ENCODE peak calls at places on chromosomes 2 and 18, in six cellular contexts. One of them, this sample, is unnamed.

GRCh38 chr2:134572996-134573395 is 145.8 kb downstream of the TMEM163 start:
- DNase-seq in EL: no peak
- DNase-seq in HS-5: no peak
- DNase-seq in GM23338: no peak
- DNase-seq in KBM-7: no peak
- DNase-seq in stimulated activated naive CD8-positive, alpha-beta T cell treated with anti-CD3 and anti-CD28 coated beads, Interleukin-15, Interleukin-2, amounts not matched to agents 100 U/mL and 50 U/mL, for 24 hours: no peak
- DNase-seq in this sample: no peak

GRCh38 chr2:82837588-82838304 is 1621.3 kb downstream of the SUCLG1 start:
- DNase-seq in EL: peak
- DNase-seq in HS-5: peak
- DNase-seq in GM23338: no peak
- DNase-seq in KBM-7: no peak
- DNase-seq in stimulated activated naive CD8-positive, alpha-beta T cell treated with anti-CD3 and anti-CD28 coated beads, Interleukin-15, Interleukin-2, amounts not matched to agents 100 U/mL and 50 U/mL, for 24 hours: no peak
- DNase-seq in this sample: no peak

GRCh38 chr18:30465131-30465530 is 577.4 kb downstream of the DSC3 start:
- DNase-seq in EL: no peak
- DNase-seq in HS-5: no peak
- DNase-seq in GM23338: no peak
- DNase-seq in KBM-7: no peak
- DNase-seq in stimulated activated naive CD8-positive, alpha-beta T cell treated with anti-CD3 and anti-CD28 coated beads, Interleukin-15, Interleukin-2, amounts not matched to agents 100 U/mL and 50 U/mL, for 24 hours: no peak
- DNase-seq in this sample: no peak

GRCh38 chr2:96819101-96819875 is 3.2 kb downstream of the CNNM3 start:
- DNase-seq in EL: no peak
- DNase-seq in HS-5: no peak
- DNase-seq in GM23338: no peak
- DNase-seq in KBM-7: no peak
- DNase-seq in stimulated activated naive CD8-positive, alpha-beta T cell treated with anti-CD3 and anti-CD28 coated beads, Interleukin-15, Interleukin-2, amounts not matched to agents 100 U/mL and 50 U/mL, for 24 hours: no peak
- DNase-seq in this sample: no peak

GRCh38 chr2:226114436-226114835 is 685.2 kb downstream of the IRS1 start:
- DNase-seq in EL: peak
- DNase-seq in HS-5: no peak
- DNase-seq in GM23338: no peak
- DNase-seq in KBM-7: no peak
- DNase-seq in stimulated activated naive CD8-positive, alpha-beta T cell treated with anti-CD3 and anti-CD28 coated beads, Interleukin-15, Interleukin-2, amounts not matched to agents 100 U/mL and 50 U/mL, for 24 hours: no peak
- DNase-seq in this sample: no peak

GRCh38 chr2:128206245-128206644 is 112.4 kb downstream of the HS6ST1 start:
- DNase-seq in EL: no peak
- DNase-seq in HS-5: no peak
- DNase-seq in GM23338: no peak
- DNase-seq in KBM-7: no peak
- DNase-seq in stimulated activated naive CD8-positive, alpha-beta T cell treated with anti-CD3 and anti-CD28 coated beads, Interleukin-15, Interleukin-2, amounts not matched to agents 100 U/mL and 50 U/mL, for 24 hours: no peak
- DNase-seq in this sample: no peak

GRCh38 chr18:76461148-76461547 is 33.9 kb downstream of the ZNF516 start:
- DNase-seq in EL: no peak
- DNase-seq in HS-5: no peak
- DNase-seq in GM23338: no peak
- DNase-seq in KBM-7: no peak
- DNase-seq in stimulated activated naive CD8-positive, alpha-beta T cell treated with anti-CD3 and anti-CD28 coated beads, Interleukin-15, Interleukin-2, amounts not matched to agents 100 U/mL and 50 U/mL, for 24 hours: no peak
- DNase-seq in this sample: no peak

GRCh38 chr2:227377461-227378351 is 1.4 kb downstream of the TM4SF20 start:
- DNase-seq in EL: peak
- DNase-seq in HS-5: no peak
- DNase-seq in GM23338: peak
- DNase-seq in KBM-7: no peak
- DNase-seq in stimulated activated naive CD8-positive, alpha-beta T cell treated with anti-CD3 and anti-CD28 coated beads, Interleukin-15, Interleukin-2, amounts not matched to agents 100 U/mL and 50 U/mL, for 24 hours: no peak
- DNase-seq in this sample: no peak

GRCh38 chr2:164910091-164910899 is 45.0 kb downstream of the SLC38A11 start:
- DNase-seq in EL: peak
- DNase-seq in HS-5: no peak
- DNase-seq in GM23338: peak
- DNase-seq in KBM-7: peak
- DNase-seq in stimulated activated naive CD8-positive, alpha-beta T cell treated with anti-CD3 and anti-CD28 coated beads, Interleukin-15, Interleukin-2, amounts not matched to agents 100 U/mL and 50 U/mL, for 24 hours: no peak
- DNase-seq in this sample: no peak

GRCh38 chr2:68428746-68429145 is 38.3 kb downstream of the FBXO48 start:
- DNase-seq in EL: no peak
- DNase-seq in HS-5: no peak
- DNase-seq in GM23338: no peak
- DNase-seq in KBM-7: no peak
- DNase-seq in stimulated activated naive CD8-positive, alpha-beta T cell treated with anti-CD3 and anti-CD28 coated beads, Interleukin-15, Interleukin-2, amounts not matched to agents 100 U/mL and 50 U/mL, for 24 hours: no peak
- DNase-seq in this sample: no peak

GRCh38 chr18:76788571-76789317 is 33.6 kb upstream of the ZNF236 start:
- DNase-seq in EL: no peak
- DNase-seq in HS-5: no peak
- DNase-seq in GM23338: no peak
- DNase-seq in KBM-7: no peak
- DNase-seq in stimulated activated naive CD8-positive, alpha-beta T cell treated with anti-CD3 and anti-CD28 coated beads, Interleukin-15, Interleukin-2, amounts not matched to agents 100 U/mL and 50 U/mL, for 24 hours: no peak
- DNase-seq in this sample: no peak

GRCh38 chr2:119367472-119368099 is 809 bp downstream of the DBI start:
- DNase-seq in EL: peak
- DNase-seq in HS-5: no peak
- DNase-seq in GM23338: peak
- DNase-seq in KBM-7: peak
- DNase-seq in stimulated activated naive CD8-positive, alpha-beta T cell treated with anti-CD3 and anti-CD28 coated beads, Interleukin-15, Interleukin-2, amounts not matched to agents 100 U/mL and 50 U/mL, for 24 hours: peak
- DNase-seq in this sample: no peak

GRCh38 chr2:233476651-233477547 is 89.7 kb downstream of the USP40 start:
- DNase-seq in EL: no peak
- DNase-seq in HS-5: no peak
- DNase-seq in GM23338: no peak
- DNase-seq in KBM-7: no peak
- DNase-seq in stimulated activated naive CD8-positive, alpha-beta T cell treated with anti-CD3 and anti-CD28 coated beads, Interleukin-15, Interleukin-2, amounts not matched to agents 100 U/mL and 50 U/mL, for 24 hours: no peak
- DNase-seq in this sample: no peak

This sample was measured in esophagus squamous epithelium.